ENCODE peak calls at places on chromosomes 4 and X, in five cellular contexts. One of them, this sample, is unnamed.

GRCh38 chrX:9464435-9465371 is at the start of gene TBL1X:
- DNase-seq in K562: peak
- DNase-seq in HepG2: peak
- DNase-seq in A549: peak
- DNase-seq in GM12878: no peak
- DNase-seq in this sample: no peak

GRCh38 chr4:51851090-51851936 is 8.4 kb downstream of the DCUN1D4 start:
- DNase-seq in K562: no peak
- DNase-seq in HepG2: no peak
- DNase-seq in A549: no peak
- DNase-seq in GM12878: no peak
- DNase-seq in this sample: no peak

GRCh38 chr4:104682311-104682710 is 187.6 kb upstream of the CXXC4 start:
- DNase-seq in K562: no peak
- DNase-seq in HepG2: no peak
- DNase-seq in A549: no peak
- DNase-seq in GM12878: no peak
- DNase-seq in this sample: no peak

GRCh38 chr4:152719856-152720556 is 40.2 kb upstream of the TMEM154 start:
- DNase-seq in K562: no peak
- DNase-seq in HepG2: no peak
- DNase-seq in A549: no peak
- DNase-seq in GM12878: no peak
- DNase-seq in this sample: no peak

GRCh38 chr4:52572936-52573485 is 86.1 kb downstream of the USP46 start:
- DNase-seq in K562: no peak
- DNase-seq in HepG2: no peak
- DNase-seq in A549: no peak
- DNase-seq in GM12878: no peak
- DNase-seq in this sample: no peak

GRCh38 chrX:19805054-19805690 is 82.2 kb downstream of the SH3KBP1 start:
- DNase-seq in K562: no peak
- DNase-seq in HepG2: no peak
- DNase-seq in A549: no peak
- DNase-seq in GM12878: no peak
- DNase-seq in this sample: no peak

GRCh38 chr4:3476936-3477749 is 14.0 kb downstream of the DOK7 start:
- DNase-seq in K562: no peak
- DNase-seq in HepG2: no peak
- DNase-seq in A549: no peak
- DNase-seq in GM12878: no peak
- DNase-seq in this sample: no peak

GRCh38 chr4:157172011-157172410 is 48.5 kb upstream of the GRIA2 start:
- DNase-seq in K562: no peak
- DNase-seq in HepG2: no peak
- DNase-seq in A549: no peak
- DNase-seq in GM12878: no peak
- DNase-seq in this sample: peak

GRCh38 chr4:5478116-5478515 is 230.2 kb downstream of the EVC2 start:
- DNase-seq in K562: no peak
- DNase-seq in HepG2: no peak
- DNase-seq in A549: no peak
- DNase-seq in GM12878: no peak
- DNase-seq in this sample: no peak

GRCh38 chr4:38160487-38161207 is 200.4 kb downstream of the PTTG2 start:
- DNase-seq in K562: peak
- DNase-seq in HepG2: peak
- DNase-seq in A549: peak
- DNase-seq in GM12878: peak
- DNase-seq in this sample: peak

GRCh38 chr4:104966349-104967033 is 180.2 kb upstream of the TET2 start:
- DNase-seq in K562: no peak
- DNase-seq in HepG2: no peak
- DNase-seq in A549: no peak
- DNase-seq in GM12878: peak
- DNase-seq in this sample: no peak

GRCh38 chrX:39903343-39903742 is 194.4 kb downstream of the BCOR start:
- DNase-seq in K562: no peak
- DNase-seq in HepG2: no peak
- DNase-seq in A549: no peak
- DNase-seq in GM12878: no peak
- DNase-seq in this sample: no peak

GRCh38 chr4:612749-613125 is 12.6 kb upstream of the PDE6B start:
- DNase-seq in K562: no peak
- DNase-seq in HepG2: no peak
- DNase-seq in A549: no peak
- DNase-seq in GM12878: no peak
- DNase-seq in this sample: no peak

GRCh38 chrX:50691820-50692219 is 122.2 kb downstream of the SHROOM4 start:
- DNase-seq in K562: peak
- DNase-seq in HepG2: peak
- DNase-seq in A549: peak
- DNase-seq in GM12878: no peak
- DNase-seq in this sample: peak

GRCh38 chr4:125316781-125317525 is 2.2 kb downstream of the FAT4 start:
- DNase-seq in K562: no peak
- DNase-seq in HepG2: no peak
- DNase-seq in A549: peak
- DNase-seq in GM12878: no peak
- DNase-seq in this sample: no peak

GRCh38 chrX:57821703-57822375 is 88.4 kb downstream of the ZXDA start:
- DNase-seq in K562: peak
- DNase-seq in HepG2: peak
- DNase-seq in A549: peak
- DNase-seq in GM12878: peak
- DNase-seq in this sample: peak

GRCh38 chrX:10011261-10011931 is 44.2 kb downstream of the CLDN34 start:
- DNase-seq in K562: no peak
- DNase-seq in HepG2: no peak
- DNase-seq in A549: no peak
- DNase-seq in GM12878: peak
- DNase-seq in this sample: no peak

GRCh38 chrX:31423575-31424284 is 351.9 kb upstream of the FTHL17 start:
- DNase-seq in K562: peak
- DNase-seq in HepG2: peak
- DNase-seq in A549: peak
- DNase-seq in GM12878: no peak
- DNase-seq in this sample: no peak
- TF ChIP-seq CEBPB in K562: no peak
- TF ChIP-seq CEBPB in HepG2: no peak
- TF ChIP-seq CEBPB in A549: no peak
- TF ChIP-seq CEBPB in GM12878: no peak
- TF ChIP-seq CEBPB in this sample: no peak

DNA sequence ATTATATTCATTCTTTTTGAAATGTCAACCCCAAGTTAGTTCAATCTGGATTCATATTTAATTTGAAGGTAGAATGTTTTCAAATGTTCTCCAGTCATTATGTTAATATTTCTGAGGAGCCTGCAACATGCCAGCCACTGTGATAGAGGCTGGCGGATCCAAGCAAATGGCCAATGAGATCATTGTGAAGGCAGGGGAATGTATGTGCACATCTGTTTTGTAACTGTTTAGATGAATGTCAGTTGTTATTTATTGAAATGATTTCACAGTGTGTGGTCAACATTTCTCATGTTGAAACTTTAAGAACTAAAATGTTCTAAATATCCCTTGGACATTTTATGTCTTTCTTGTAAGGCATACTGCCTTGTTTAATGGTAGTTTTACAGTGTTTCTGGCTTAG is 1.6 kb downstream of the CXCL1 start:
- DNase-seq in K562: no peak
- DNase-seq in HepG2: no peak
- DNase-seq in A549: no peak
- DNase-seq in GM12878: no peak
- DNase-seq in this sample: no peak
- TF ChIP-seq POLR2A in K562: no peak
- TF ChIP-seq POLR2A in HepG2: no peak
- TF ChIP-seq POLR2A in A549: no peak
- TF ChIP-seq POLR2A in GM12878: no peak
- TF ChIP-seq POLR2A in this sample: no peak

DNA sequence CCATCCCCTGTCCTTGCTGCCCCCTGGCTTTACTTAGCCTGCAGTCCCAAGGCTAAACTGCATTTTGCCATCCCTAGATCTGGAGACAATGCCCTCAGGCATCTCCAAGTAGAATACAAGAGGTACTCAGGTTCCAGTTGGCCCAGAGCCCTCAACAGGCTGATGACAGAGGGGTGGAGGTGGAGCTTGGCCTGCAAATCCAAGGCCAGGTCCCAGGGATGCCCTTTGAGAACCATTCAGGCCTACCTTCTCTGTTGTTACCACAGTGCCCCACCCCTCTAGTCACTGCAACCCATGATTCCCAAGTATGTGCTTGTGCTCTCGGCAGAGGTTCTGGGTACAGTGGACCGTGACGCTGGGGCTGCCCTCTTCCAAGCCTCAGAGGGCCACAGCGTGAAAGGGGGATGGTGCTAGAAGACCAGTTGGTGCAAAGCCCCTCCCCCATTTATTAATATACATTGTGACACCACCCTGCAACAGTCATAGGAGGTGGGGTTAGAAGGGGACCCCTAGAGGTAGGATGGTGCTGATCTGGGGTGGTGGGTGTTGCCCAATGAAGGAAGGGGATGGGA is 6.4 kb upstream of the UBA1 start:
- DNase-seq in K562: no peak
- DNase-seq in HepG2: no peak
- DNase-seq in A549: no peak
- DNase-seq in GM12878: no peak
- DNase-seq in this sample: no peak
- TF ChIP-seq REST in K562: no peak
- TF ChIP-seq REST in HepG2: no peak
- TF ChIP-seq REST in A549: no peak
- TF ChIP-seq REST in GM12878: no peak
- TF ChIP-seq REST in this sample: no peak

GRCh38 chr4:36128689-36129088 is 115.6 kb downstream of the ARAP2 start:
- DNase-seq in K562: no peak
- DNase-seq in HepG2: no peak
- DNase-seq in A549: no peak
- DNase-seq in GM12878: no peak
- DNase-seq in this sample: no peak
- TF ChIP-seq CEBPB in K562: peak
- TF ChIP-seq CEBPB in HepG2: peak
- TF ChIP-seq CEBPB in A549: peak
- TF ChIP-seq CEBPB in GM12878: no peak
- TF ChIP-seq CEBPB in this sample: peak

This sample was measured in HCT116.